ENCODE peak calls at places on chromosome 6, in four cellular contexts. L, B, K and A are unnamed samples.

GRCh38 chr6:11164717-11165646 is 53.5 kb upstream of the ERVFRD-1 start:
- DNase-seq in B (no peak), L (no peak), K (peak), A (no peak)

GRCh38 chr6:43773981-43774775 is 4.2 kb downstream of the VEGFA start:
- DNase-seq in K (no peak), L (no peak), B (no peak), A (no peak)

GRCh38 chr6:152161501-152161900 is 354.0 kb downstream of the ESR1 start:
- DNase-seq in B (no peak), L (no peak), K (no peak), A (no peak)

GRCh38 chr6:40480678-40481077 is 106.5 kb downstream of the LRFN2 start:
- DNase-seq in K (no peak), B (no peak), L (no peak), A (no peak)

GRCh38 chr6:81241717-81242116 is 510.8 kb downstream of the TENT5A start:
- DNase-seq in K (no peak), L (no peak), B (peak), A (no peak)

GRCh38 chr6:43277643-43278523 is 20.2 kb upstream of the SLC22A7 start:
- DNase-seq in L (no peak), B (no peak), K (no peak), A (no peak)

GRCh38 chr6:157761331-157761921 is 61.6 kb upstream of the SNX9 start:
- DNase-seq in K (no peak), L (no peak), B (peak), A (no peak)

GRCh38 chr6:25229671-25230321 is 49.4 kb upstream of the CARMIL1 start:
- DNase-seq in L (no peak), B (no peak), K (no peak), A (no peak)

GRCh38 chr6:72246926-72247325 is 360.6 kb downstream of the RIMS1 start:
- DNase-seq in K (no peak), L (no peak), B (peak), A (no peak)
- TF ChIP-seq CTCF in K (no peak), L (no peak), B (no peak), A (peak)

DNA sequence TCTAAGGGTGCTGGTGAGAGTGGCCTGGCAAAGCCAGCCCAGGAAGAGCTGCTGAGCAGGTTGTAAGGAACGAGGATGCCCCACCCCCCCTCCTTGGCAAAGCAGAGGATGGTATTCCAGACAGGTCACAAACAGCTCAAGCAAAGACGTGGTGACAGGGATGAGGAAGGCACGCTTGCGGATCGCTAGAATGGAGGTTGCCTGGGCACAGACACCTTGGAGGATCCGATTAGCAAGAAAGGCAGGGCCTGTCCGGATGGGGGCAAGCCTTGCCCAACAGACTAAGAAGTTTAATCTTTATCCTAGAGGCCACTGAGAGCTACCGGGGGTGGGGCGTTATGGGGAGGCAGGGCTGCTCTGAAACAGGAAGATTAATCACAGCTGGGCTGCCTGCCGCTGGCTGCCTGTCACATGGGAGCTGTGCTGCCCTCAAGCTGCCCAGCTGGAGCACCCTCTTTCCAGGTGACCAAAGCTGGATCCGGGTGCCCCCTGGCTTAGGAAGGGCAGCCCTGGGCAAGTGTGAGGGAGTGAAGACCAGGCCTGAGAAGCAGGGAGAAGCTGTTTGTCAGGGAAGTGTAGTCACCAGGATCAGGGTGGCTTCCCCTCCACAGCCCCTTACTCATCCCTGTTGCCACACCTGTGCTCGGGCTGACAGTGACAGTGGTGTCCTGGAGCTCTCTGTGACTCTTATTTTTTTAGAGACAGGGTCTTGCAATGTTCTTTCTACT is 9.2 kb upstream of the MAPK13 start:
- DNase-seq in L (peak), B (peak), K (no peak), A (no peak)
- TF ChIP-seq CTCF in L (no peak), B (no peak), K (no peak), A (no peak)

GRCh38 chr6:9417400-9417799 is 982.1 kb upstream of the SLC35B3 start:
- DNase-seq in K (no peak), B (no peak), L (no peak), A (no peak)

GRCh38 chr6:9408718-9409117 is 973.4 kb upstream of the SLC35B3 start:
- DNase-seq in L (no peak), K (no peak), B (no peak), A (no peak)

GRCh38 chr6:9409126-9409525 is 973.8 kb upstream of the SLC35B3 start:
- DNase-seq in L (no peak), B (no peak), K (no peak), A (no peak)

DNA sequence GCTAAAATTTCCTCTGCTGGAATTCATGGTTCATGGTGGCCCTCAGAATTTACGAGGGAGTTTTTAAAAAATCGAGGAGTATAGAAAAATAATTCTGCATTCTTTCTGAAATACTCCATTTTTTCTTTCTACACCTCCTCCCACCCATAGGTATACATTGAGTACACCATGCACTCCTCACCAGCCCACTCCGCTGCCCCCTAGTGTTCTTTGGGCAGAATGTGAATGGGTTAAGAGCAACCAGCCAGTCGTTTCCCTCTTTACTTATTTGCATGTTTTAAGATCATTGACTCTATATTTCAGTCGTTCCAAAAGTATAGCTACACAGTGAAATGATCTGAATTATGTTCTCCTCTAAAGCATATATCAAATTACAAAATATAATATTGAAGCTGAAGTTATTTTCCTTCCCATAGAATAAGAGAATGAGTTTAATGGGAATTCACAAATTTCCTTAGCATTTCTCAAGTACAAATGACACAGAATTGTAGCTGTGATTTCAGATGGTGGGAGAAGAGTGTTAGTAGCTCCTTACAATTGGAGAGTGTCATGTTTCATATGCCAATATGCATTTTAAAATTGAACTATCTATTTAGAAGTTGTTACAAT is 977.7 kb upstream of the SLC35B3 start:
- DNase-seq in B (peak), K (no peak), L (no peak), A (no peak)
- TF ChIP-seq CTCF in B (peak), K (peak), L (peak), A (peak)

DNA sequence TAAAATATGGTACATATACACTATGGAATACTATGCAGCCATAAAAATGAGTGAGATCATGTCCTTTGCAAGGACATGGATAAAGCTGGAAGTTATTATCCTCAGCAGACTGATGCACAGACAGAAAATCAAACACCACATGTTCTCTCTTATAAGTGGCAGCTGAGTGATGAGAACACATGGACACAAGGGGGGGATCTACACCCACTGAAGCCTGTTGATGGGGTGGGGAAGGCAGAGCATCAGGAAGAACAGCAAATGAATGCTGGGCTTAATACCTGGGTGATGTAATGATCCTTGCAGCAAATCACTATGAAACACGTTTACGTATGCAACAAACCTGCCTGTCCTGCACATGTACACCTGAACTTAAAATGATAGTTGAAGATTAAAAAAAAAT is 71.3 kb downstream of the MANEA start:
- DNase-seq in B (peak), K (no peak), L (no peak), A (no peak)
- TF ChIP-seq CTCF in B (no peak), K (no peak), L (no peak), A (no peak)

GRCh38 chr6:105901583-105901982 is 184.6 kb upstream of the PRDM1 start:
- DNase-seq in B (no peak), L (no peak), K (no peak), A (no peak)
- TF ChIP-seq CTCF in B (no peak), L (no peak), K (no peak), A (no peak)

DNA sequence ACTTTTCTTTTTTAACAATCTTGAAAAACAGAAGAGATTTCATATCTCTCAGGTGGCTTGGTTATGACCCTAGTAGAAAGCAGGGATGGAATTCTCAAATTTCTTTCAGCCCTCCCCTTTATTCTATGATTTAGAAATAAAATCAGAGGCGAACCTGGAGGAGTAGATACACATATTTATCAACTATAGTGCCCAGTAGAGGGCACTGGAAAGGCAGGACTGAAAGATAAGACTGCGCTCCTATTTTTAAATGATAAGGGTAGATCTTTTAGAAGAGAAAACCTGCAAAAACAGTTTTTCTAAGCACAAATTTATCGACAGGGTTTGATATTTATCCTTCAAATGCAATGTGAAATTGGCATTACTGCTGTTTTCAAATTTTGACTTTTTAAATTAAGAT is 1296.6 kb downstream of the EPHA7 start:
- DNase-seq in B (peak), L (no peak), K (no peak), A (no peak)
- TF ChIP-seq CTCF in B (peak), L (peak), K (peak), A (peak)

GRCh38 chr6:33585403-33586107 is 5.5 kb upstream of the BAK1 start:
- DNase-seq in L (peak), K (no peak), B (peak), A (peak)

GRCh38 chr6:33586108-33586640 is 6.1 kb upstream of the BAK1 start:
- DNase-seq in B (no peak), K (no peak), L (no peak), A (no peak)

GRCh38 chr6:33584700-33585402 is 4.8 kb upstream of the BAK1 start:
- DNase-seq in B (no peak), K (no peak), L (no peak), A (no peak)

GRCh38 chr6:33581186-33581585 is 1.1 kb upstream of the BAK1 start:
- DNase-seq in L (no peak), K (no peak), B (no peak), A (no peak)

GRCh38 chr6:33583591-33584155 is 3.6 kb upstream of the BAK1 start:
- DNase-seq in B (no peak), L (no peak), K (no peak), A (no peak)
- TF ChIP-seq CTCF in B (no peak), L (no peak), K (peak), A (peak)

GRCh38 chr6:96811670-96812069 is 25.6 kb downstream of the GPR63 start:
- DNase-seq in L (no peak), B (no peak), K (no peak), A (no peak)
- TF ChIP-seq CTCF in L (no peak), B (no peak), K (no peak), A (no peak)

DNA sequence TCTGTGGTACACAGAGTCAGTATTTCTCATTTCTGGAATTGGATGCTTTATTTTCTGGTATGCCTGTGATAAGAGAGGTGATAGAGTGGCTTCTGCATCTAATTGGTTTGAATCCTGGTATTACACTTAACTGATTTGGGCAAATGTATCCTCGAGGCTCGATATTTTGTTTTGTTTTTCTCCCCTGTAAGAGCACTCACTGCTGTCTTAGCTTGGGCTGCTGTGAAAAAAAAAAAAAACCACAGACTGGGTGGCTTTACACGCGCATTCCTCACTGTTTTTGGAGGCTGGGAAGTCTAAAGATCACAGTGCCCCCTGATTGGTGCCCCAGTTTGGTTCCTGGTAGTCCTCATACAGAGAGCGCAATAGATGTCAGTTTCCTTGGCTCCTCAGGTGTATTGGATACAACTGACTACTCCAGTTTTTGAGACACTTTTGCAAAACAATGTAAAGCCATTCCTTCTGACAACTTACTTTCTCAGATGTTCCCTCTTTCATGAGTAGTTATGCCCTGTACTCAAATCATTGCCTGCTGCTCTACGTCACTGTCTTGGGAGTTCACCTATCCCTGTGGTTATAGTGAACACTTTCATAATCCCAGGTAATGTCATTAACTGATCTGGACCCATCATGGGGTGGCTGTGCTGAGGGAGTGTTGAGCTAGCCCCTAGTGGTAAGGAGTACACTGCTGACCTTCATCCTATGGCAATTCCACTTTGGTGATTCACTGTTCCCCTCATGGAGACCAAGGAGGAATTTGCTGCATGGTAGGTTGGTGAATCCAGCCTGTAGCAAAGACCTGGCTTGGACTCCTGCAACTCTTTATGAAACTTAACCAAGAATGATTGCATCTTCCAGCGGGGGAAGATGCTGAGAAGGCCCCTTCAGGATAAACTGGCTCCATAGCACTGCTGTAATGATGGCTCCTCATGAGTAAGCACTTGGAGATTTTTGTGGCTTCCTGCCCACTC is 3.5 kb upstream of the ACAT2 start:
- DNase-seq in L (no peak), B (no peak), K (no peak), A (no peak)
- TF ChIP-seq CTCF in L (no peak), B (peak), K (no peak), A (no peak)